ENCODE peak calls at places on chromosomes 2 and 18, in four cellular contexts. M, Z, G and Y are unnamed samples.

GRCh38 chr2:241773511-241774418 is 2.9 kb upstream of the GAL3ST2 start:
- DNase-seq in M (no peak), Z (no peak), G (no peak), Y (no peak)

GRCh38 chr2:199366406-199366805 is 91.3 kb downstream of the SATB2 start:
- DNase-seq in M (no peak), Z (no peak), G (no peak), Y (no peak)

GRCh38 chr18:36046898-36047297 is 20.5 kb downstream of the RPRD1A start:
- DNase-seq in M (no peak), Z (no peak), G (no peak), Y (no peak)

GRCh38 chr2:225164406-225165048 is 122.3 kb upstream of the DOCK10 start:
- DNase-seq in M (no peak), Z (no peak), G (no peak), Y (no peak)

GRCh38 chr2:218168635-218169462 is 2.1 kb upstream of the CXCR1 start:
- DNase-seq in M (peak; percentile 37), Z (no peak), G (no peak), Y (no peak)

GRCh38 chr2:45748239-45748638 is 96.8 kb downstream of the PRKCE start:
- DNase-seq in M (no peak), Z (peak; percentile 78), G (peak; percentile 97), Y (peak; percentile 94)

GRCh38 chr2:102186676-102187190 is at the start of gene IL1RL2:
- DNase-seq in M (no peak), Z (no peak), G (no peak), Y (no peak)

GRCh38 chr18:25453556-25454269 is 101.7 kb upstream of the ZNF521 start:
- DNase-seq in M (no peak), Z (no peak), G (no peak), Y (no peak)

GRCh38 chr2:71846669-71847291 is 300.9 kb downstream of the CYP26B1 start:
- DNase-seq in M (no peak), Z (peak; percentile 83), G (no peak), Y (no peak)

GRCh38 chr2:189060096-189060642 is 86.0 kb downstream of the COL3A1 start:
- DNase-seq in M (no peak), Z (no peak), G (no peak), Y (no peak)

GRCh38 chr2:128172191-128172590 is 81.2 kb downstream of the UGGT1 start:
- DNase-seq in M (no peak), Z (no peak), G (no peak), Y (no peak)

GRCh38 chr2:191501390-191502168 is 176.4 kb upstream of the NABP1 start:
- DNase-seq in M (no peak), Z (peak; percentile 49), G (peak; percentile 27), Y (peak; percentile 49)

GRCh38 chr2:228039752-228040534 is 141.5 kb downstream of the SPHKAP start:
- DNase-seq in M (no peak), Z (no peak), G (peak; percentile 4), Y (peak; percentile 6)

GRCh38 chr2:109218087-109218791 is 89.2 kb downstream of the SH3RF3 start:
- DNase-seq in M (no peak), Z (no peak), G (no peak), Y (no peak)

GRCh38 chr2:161207941-161208340 is 47.7 kb downstream of the TANK start:
- DNase-seq in M (no peak), Z (no peak), G (no peak), Y (no peak)

GRCh38 chr2:65397122-65397521 is 35.3 kb downstream of the SPRED2 start:
- DNase-seq in M (no peak), Z (no peak), G (no peak), Y (no peak)

GRCh38 chr2:230153390-230153976 is 66.3 kb downstream of the SP110 start:
- DNase-seq in M (no peak), Z (no peak), G (no peak), Y (no peak)

GRCh38 chr2:59570818-59571217 is 982.6 kb downstream of the BCL11A start:
- DNase-seq in M (no peak), Z (no peak), G (no peak), Y (no peak)

GRCh38 chr2:74887961-74888670 is 54.2 kb downstream of the HK2 start:
- DNase-seq in M (no peak), Z (no peak), G (no peak), Y (no peak)

GRCh38 chr2:73870084-73870483 is 22.7 kb upstream of the ACTG2 start:
- DNase-seq in M (no peak), Z (peak; percentile 84), G (peak; percentile 32), Y (peak; percentile 91)

GRCh38 chr2:2933421-2933820 is 444.2 kb downstream of the EIPR1 start:
- DNase-seq in M (no peak), Z (no peak), G (no peak), Y (no peak)

GRCh38 chr2:23673830-23674679 is 252.9 kb downstream of the ATAD2B start:
- DNase-seq in M (no peak), Z (no peak), G (no peak), Y (no peak)

GRCh38 chr18:49768051-49768391 is 45.3 kb downstream of the ACAA2 start:
- DNase-seq in M (no peak), Z (peak; percentile 47), G (no peak), Y (peak; percentile 36)

GRCh38 chr2:59182249-59182648 is 941.1 kb upstream of the FANCL start:
- DNase-seq in M (no peak), Z (no peak), G (peak; percentile 48), Y (peak; percentile 14)

GRCh38 chr2:42035241-42035640 is 12.6 kb upstream of the PKDCC start:
- DNase-seq in M (no peak), Z (no peak), G (peak; percentile 30), Y (no peak)

GRCh38 chr2:105723431-105723830 is 21.3 kb upstream of the NCK2 start:
- DNase-seq in M (no peak), Z (no peak), G (no peak), Y (no peak)

GRCh38 chr18:51668101-51668500 is 470.6 kb upstream of the MEX3C start:
- DNase-seq in M (no peak), Z (peak; percentile 6), G (peak; percentile 1), Y (peak; percentile 4)

GRCh38 chr2:120769076-120769786 is 33.6 kb downstream of the GLI2 start:
- DNase-seq in M (no peak), Z (no peak), G (no peak), Y (no peak)

GRCh38 chr2:205644018-205644417 is 38.3 kb upstream of the NRP2 start:
- DNase-seq in M (no peak), Z (no peak), G (peak; percentile 26), Y (no peak)

GRCh38 chr18:51522338-51522737 is 324.9 kb upstream of the MEX3C start:
- DNase-seq in M (no peak), Z (no peak), G (no peak), Y (no peak)

GRCh38 chr2:219441451-219442205 is 7.0 kb downstream of the SPEG start:
- DNase-seq in M (peak; percentile 23), Z (no peak), G (no peak), Y (no peak)

GRCh38 chr18:52465391-52465790 is 125.4 kb downstream of the DCC start:
- DNase-seq in M (no peak), Z (no peak), G (no peak), Y (no peak)

GRCh38 chr18:49613141-49613641 is 51.3 kb downstream of the LIPG start:
- DNase-seq in M (no peak), Z (no peak), G (no peak), Y (no peak)

GRCh38 chr2:32377928-32378327 is 21.1 kb downstream of the BIRC6 start:
- DNase-seq in M (no peak), Z (no peak), G (no peak), Y (no peak)

GRCh38 chr2:38711558-38711957 is 39.6 kb downstream of the SRSF7 start:
- DNase-seq in M (no peak), Z (no peak), G (no peak), Y (no peak)

GRCh38 chr18:61876899-61877298 is 15.9 kb downstream of the RNF152 start:
- DNase-seq in M (no peak), Z (no peak), G (no peak), Y (no peak)

GRCh38 chr2:73739101-73739500 is 2.0 kb upstream of the TPRKB start:
- DNase-seq in M (no peak), Z (no peak), G (no peak), Y (no peak)

GRCh38 chr2:143852748-143853147 is 667.2 kb downstream of the ZEB2 start:
- DNase-seq in M (no peak), Z (no peak), G (no peak), Y (no peak)